ENCODE peak calls at places on chromosomes 11 and 22, in ten cellular contexts. N is esophagus muscularis mucosa, Y is RWPE1, V is psoas muscle, D is dorsolateral prefrontal cortex, Z is B cell, K is brain microvascular endothelial cell, M is HL-60, R is progenitor cell of endocrine pancreas, X is H1. F is an unnamed sample.
A peak's percentile ranks its signal among the peaks of the same experiment; 100 is the strongest.

GRCh38 chr11:128901655-128902514 is 10.7 kb downstream of the KCNJ5 start:
- DNase-seq in N (no peak), Y (no peak), V (no peak), D (no peak), Z (no peak), K (no peak), M (no peak), R (no peak), X (peak; percentile 63), F (no peak)

GRCh38 chr11:113176561-113176960 is 137.8 kb upstream of the TTC12 start:
- DNase-seq in N (no peak), Y (no peak), V (no peak), D (no peak), Z (no peak), K (no peak), M (no peak), R (no peak), X (no peak), F (no peak)

GRCh38 chr11:10108901-10109665 is 184.9 kb downstream of the SBF2 start:
- DNase-seq in N (no peak), Y (no peak), V (no peak), D (no peak), Z (no peak), K (no peak), M (no peak), R (no peak), X (no peak), F (no peak)

GRCh38 chr11:75154646-75155569 is 4.0 kb downstream of the SLCO2B1 start:
- DNase-seq in N (no peak), Y (no peak), V (no peak), D (no peak), Z (no peak), K (no peak), M (no peak), R (no peak), X (no peak), F (no peak)

GRCh38 chr22:42996646-42997365 is 18.1 kb downstream of the PACSIN2 start:
- DNase-seq in N (no peak), Y (no peak), V (no peak), D (no peak), Z (no peak), K (no peak), M (peak; percentile 47), R (no peak), X (no peak), F (no peak)

GRCh38 chr11:8671242-8671641 is 11.2 kb downstream of the TRIM66 start:
- DNase-seq in N (no peak), Y (peak; percentile 73), V (peak; percentile 55), D (no peak), Z (no peak), K (peak; percentile 95), M (no peak), R (no peak), X (peak; percentile 61), F (no peak)

GRCh38 chr11:29781268-29781667 is 235.6 kb downstream of the KCNA4 start:
- DNase-seq in N (no peak), Y (no peak), V (no peak), D (peak; percentile 67), Z (no peak), K (no peak), M (no peak), R (no peak), X (no peak), F (no peak)

GRCh38 chr11:66858186-66858938 is 1.5 kb downstream of the LRFN4 start:
- DNase-seq in N (no peak), Y (no peak), V (peak; percentile 66), D (no peak), Z (no peak), K (no peak), M (no peak), R (no peak), X (no peak), F (no peak)

GRCh38 chr11:61861634-61862033 is 29.7 kb downstream of the FADS3 start:
- DNase-seq in N (no peak), Y (no peak), V (no peak), D (no peak), Z (no peak), K (no peak), M (no peak), R (no peak), X (no peak), F (no peak)

GRCh38 chr11:59040607-59041006 is 45.5 kb upstream of the GLYATL1B start:
- DNase-seq in N (no peak), Y (no peak), V (no peak), D (no peak), Z (no peak), K (no peak), M (no peak), R (no peak), X (no peak), F (no peak)

GRCh38 chr11:2271077-2271326 is 614 bp upstream of the ASCL2 start:
- DNase-seq in N (peak; percentile 62), Y (no peak), V (peak; percentile 65), D (peak; percentile 54), Z (peak; percentile 76), K (no peak), M (no peak), R (no peak), X (peak; percentile 58), F (peak; percentile 80)

GRCh38 chr11:3710485-3711259 is 39.5 kb upstream of the CHRNA10 start:
- DNase-seq in N (no peak), Y (no peak), V (no peak), D (no peak), Z (no peak), K (no peak), M (no peak), R (no peak), X (no peak), F (no peak)

DNA sequence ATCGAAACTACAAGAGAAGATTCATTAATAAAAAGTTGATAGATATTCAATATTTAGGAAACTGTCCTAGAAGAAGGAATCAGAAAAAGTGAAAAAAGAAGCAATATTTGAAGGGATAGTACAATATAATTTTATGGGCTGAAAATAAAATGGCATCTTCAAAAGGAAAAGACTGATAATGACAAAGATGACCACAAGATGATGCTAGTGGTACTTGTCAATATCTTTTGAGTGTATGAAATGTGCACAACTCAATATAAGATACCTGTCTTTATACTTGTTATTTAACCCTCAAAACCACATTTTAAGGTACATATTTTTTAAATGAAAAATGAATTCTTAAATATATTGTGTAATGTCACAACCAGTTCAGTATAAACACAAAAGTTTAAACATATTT is 1059.6 kb upstream of the RAG2 start:
- DNase-seq in N (no peak), Y (peak; percentile 13), V (no peak), D (no peak), Z (no peak), K (no peak), M (no peak), R (no peak), X (no peak), F (no peak)
- TF ChIP-seq CTCF in N (peak; percentile 24), Y (peak; percentile 80), V (no peak), D (no peak), Z (no peak), K (peak; percentile 54), M (peak; percentile 1), R (peak; percentile 26), X (no peak), F (no peak)

GRCh38 chr22:41541484-41541883 is 2.8 kb downstream of the POLR3H start:
- DNase-seq in N (no peak), Y (no peak), V (no peak), D (no peak), Z (no peak), K (no peak), M (no peak), R (no peak), X (no peak), F (no peak)

GRCh38 chr22:41540365-41540764 is 3.9 kb downstream of the POLR3H start:
- DNase-seq in N (no peak), Y (no peak), V (no peak), D (no peak), Z (no peak), K (no peak), M (no peak), R (no peak), X (no peak), F (no peak)

GRCh38 chr22:41542224-41542623 is 2.0 kb downstream of the POLR3H start:
- DNase-seq in N (no peak), Y (no peak), V (no peak), D (no peak), Z (no peak), K (no peak), M (no peak), R (no peak), X (no peak), F (no peak)

GRCh38 chr22:41544671-41545476 is 604 bp upstream of the POLR3H start:
- DNase-seq in N (no peak), Y (no peak), V (no peak), D (no peak), Z (no peak), K (no peak), M (no peak), R (no peak), X (no peak), F (no peak)

DNA sequence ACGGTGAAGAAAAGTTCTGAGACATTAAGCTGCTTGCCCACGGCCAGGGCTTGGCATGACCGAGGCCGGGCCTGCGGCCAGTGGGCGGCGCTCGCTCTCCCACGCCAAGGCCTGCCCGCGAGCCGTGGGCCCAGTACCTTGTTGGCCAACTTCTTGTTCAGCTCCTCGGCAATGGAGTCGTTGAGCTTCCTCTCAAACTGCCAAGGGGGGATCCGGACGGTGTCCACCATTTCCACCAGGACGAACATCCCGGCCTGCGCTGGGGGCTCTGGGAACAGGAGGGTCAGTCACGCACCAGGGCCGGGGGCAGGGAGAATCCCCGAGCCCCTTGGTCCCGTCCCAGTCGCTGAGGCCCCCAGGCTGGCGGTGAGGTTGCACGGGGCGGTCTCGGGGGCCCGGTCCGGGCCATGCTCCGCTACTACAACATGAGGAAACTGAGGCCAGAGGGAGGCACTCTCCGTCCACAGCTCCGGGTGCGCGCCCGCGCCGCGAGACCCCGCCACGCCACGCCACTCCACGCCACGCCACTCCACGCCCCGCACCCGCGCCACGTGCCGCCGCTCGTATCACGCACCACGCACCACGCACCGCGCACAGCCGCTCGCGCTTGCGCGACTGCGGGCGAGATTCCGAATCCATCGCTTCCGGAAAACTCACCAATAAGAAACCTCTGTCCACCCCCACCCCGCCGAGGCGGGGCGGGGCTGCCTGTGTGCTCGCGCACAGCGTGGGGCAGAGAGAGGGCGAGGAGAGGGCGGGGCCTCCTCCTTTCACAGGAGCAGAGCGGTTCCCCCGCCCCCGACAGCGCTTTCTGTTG is at the start of gene POLR3H:
- DNase-seq in N (peak; percentile 99), Y (peak; percentile 90), V (peak; percentile 99), D (peak; percentile 100), Z (peak; percentile 97), K (peak; percentile 98), M (peak; percentile 99), R (peak; percentile 93), X (peak; percentile 98), F (peak; percentile 96)
- TF ChIP-seq CTCF in N (peak; percentile 63), Y (peak; percentile 85), V (peak; percentile 51), D (peak; percentile 61), Z (peak; percentile 42), K (peak; percentile 62), M (peak; percentile 56), R (peak; percentile 62), X (peak; percentile 61), F (peak; percentile 79)

GRCh38 chr22:27257987-27258386 is 543.6 kb downstream of the MN1 start:
- DNase-seq in N (no peak), Y (no peak), V (no peak), D (no peak), Z (no peak), K (no peak), M (no peak), R (no peak), X (no peak), F (no peak)
- TF ChIP-seq CTCF in N (no peak), Y (no peak), V (no peak), D (no peak), Z (no peak), K (peak; percentile 55), M (no peak), R (peak; percentile 11), X (no peak), F (no peak)

GRCh38 chr11:12052676-12053605 is 44.5 kb upstream of the DKK3 start:
- DNase-seq in N (no peak), Y (no peak), V (no peak), D (peak; percentile 77), Z (no peak), K (no peak), M (no peak), R (no peak), X (no peak), F (no peak)
- TF ChIP-seq CTCF in N (no peak), Y (no peak), V (no peak), D (no peak), Z (no peak), K (peak; percentile 34), M (no peak), R (peak; percentile 32), X (peak; percentile 43), F (no peak)